ENCODE peak calls at places on chromosomes 3 and 15, in six cellular contexts. M is IMR-90, X is H9, D is neuronal stem cell, C is mesenchymal stem cell, L is H1. G is an unnamed sample.

GRCh38 chr3:146375214-146375613 is 94.1 kb downstream of the PLSCR2 start:
- DNase-seq in M (peak), X (no peak), D (no peak), C (no peak), L (no peak), G (no peak)

GRCh38 chr3:40504636-40505430 is 1.0 kb upstream of the ZNF620 start:
- DNase-seq in M (peak), X (no peak), D (no peak), C (peak), L (no peak), G (peak)

GRCh38 chr15:83747050-83747717 is 93.3 kb downstream of the ADAMTSL3 start:
- DNase-seq in M (peak), X (peak), D (no peak), C (peak), L (no peak), G (peak)

GRCh38 chr15:41018534-41018933 is 65.3 kb downstream of the CHAC1 start:
- DNase-seq in M (peak), X (no peak), D (no peak), C (peak), L (no peak), G (peak)

GRCh38 chr3:172156309-172156998 is 117.1 kb downstream of the FNDC3B start:
- DNase-seq in M (no peak), X (peak), D (no peak), C (no peak), L (no peak), G (peak)

GRCh38 chr15:36252117-36252711 is 327.2 kb upstream of the CDIN1 start:
- DNase-seq in M (no peak), X (no peak), D (no peak), C (no peak), L (no peak), G (no peak)

GRCh38 chr15:83287541-83288027 is 3.1 kb upstream of the BNC1 start:
- DNase-seq in M (peak), X (no peak), D (no peak), C (peak), L (no peak), G (peak)

GRCh38 chr15:56749982-56750381 is 16.7 kb upstream of the ZNF280D start:
- DNase-seq in M (peak), X (no peak), D (no peak), C (no peak), L (no peak), G (no peak)

GRCh38 chr3:137263982-137264777 is 306.4 kb downstream of the IL20RB start:
- DNase-seq in M (no peak), X (no peak), D (no peak), C (no peak), L (no peak), G (no peak)

DNA sequence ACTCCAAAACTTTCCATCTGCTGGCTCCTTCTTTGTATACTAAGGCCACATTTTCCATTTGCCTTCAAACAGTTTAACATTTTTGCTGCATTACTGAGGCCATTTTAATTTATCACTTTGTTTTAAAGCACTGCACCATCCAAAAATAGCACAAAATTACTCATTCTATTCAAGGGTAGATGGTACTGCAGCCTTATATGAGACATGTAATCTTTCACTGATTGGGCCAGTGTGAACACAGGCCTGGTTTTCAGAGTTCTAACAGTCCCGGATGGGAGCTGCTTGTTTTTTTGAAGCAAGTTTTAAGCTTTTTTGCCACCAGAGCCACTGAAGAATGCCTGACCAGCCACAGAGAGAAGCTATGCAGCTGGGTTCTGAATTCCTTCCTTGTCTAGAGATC is 172.3 kb upstream of the TSC22D2 start:
- DNase-seq in M (peak), X (no peak), D (no peak), C (peak), L (no peak), G (no peak)
- H2BK15ac ChIP-seq in M (peak), X (no peak), D (no peak), C (no peak), L (no peak), G (no peak)

GRCh38 chr3:158568784-158569183 is 2.2 kb upstream of the MLF1 start:
- DNase-seq in M (no peak), X (no peak), D (no peak), C (peak), L (no peak), G (no peak)
- H2BK15ac ChIP-seq in M (no peak), X (no peak), D (no peak), C (no peak), L (no peak), G (no peak)

DNA sequence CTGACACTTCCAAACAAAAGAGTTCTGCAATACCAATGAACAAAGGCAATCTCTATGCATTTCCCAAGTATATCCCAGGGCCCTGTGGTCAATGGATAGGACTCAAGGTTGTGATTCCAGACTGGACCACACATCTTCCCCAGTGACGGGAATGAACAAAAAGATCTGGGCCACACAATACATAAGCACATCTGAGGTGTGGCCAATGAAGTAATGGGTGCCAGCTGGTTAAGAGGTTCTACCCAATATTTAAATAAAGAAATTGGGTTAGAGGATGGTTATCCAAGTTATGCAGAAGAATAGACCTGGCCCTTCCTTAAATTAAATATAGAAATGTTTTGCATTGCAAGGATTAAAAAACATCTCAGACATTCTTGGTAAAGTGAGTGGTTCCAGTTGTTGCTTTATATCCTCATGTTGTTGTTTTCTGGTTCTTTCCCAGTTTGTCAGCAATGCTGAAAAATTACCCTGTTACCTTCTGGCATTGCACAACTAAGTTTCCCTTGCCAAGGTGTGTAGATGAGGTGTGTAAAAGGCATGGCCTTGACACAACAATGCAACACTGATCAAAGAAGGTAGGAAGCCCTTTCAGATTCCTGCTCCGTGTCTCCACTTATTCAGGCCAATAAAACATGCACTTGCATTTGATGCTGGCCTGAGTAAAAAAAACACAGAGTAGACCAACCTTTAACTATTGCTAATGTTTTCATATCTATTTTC is 86.5 kb downstream of the PRICKLE2 start:
- DNase-seq in M (no peak), X (no peak), D (no peak), C (no peak), L (no peak), G (no peak)
- H2BK15ac ChIP-seq in M (no peak), X (no peak), D (no peak), C (no peak), L (no peak), G (no peak)

GRCh38 chr3:183008303-183008702 is 28.0 kb upstream of the DCUN1D1 start:
- DNase-seq in M (no peak), X (no peak), D (no peak), C (no peak), L (no peak), G (no peak)
- H2BK15ac ChIP-seq in M (no peak), X (no peak), D (no peak), C (no peak), L (no peak), G (no peak)